ENCODE peak calls at places on chromosomes 12 and 14, in seven cellular contexts. One of them, this sample, is unnamed.

GRCh38 chr14:41096131-41096530 is 510.5 kb upstream of the LRFN5 start:
- DNase-seq in aorta: no peak
- DNase-seq in astrocyte of the cerebellum: no peak
- DNase-seq in body of pancreas: no peak
- DNase-seq in KBM-7: no peak
- DNase-seq in CD8-positive, alpha-beta memory T cell: no peak
- DNase-seq in GM13977: no peak
- DNase-seq in this sample: no peak

GRCh38 chr14:105776924-105777323 is 250.5 kb downstream of the TMEM121 start:
- DNase-seq in astrocyte of the cerebellum: no peak
- DNase-seq in CD8-positive, alpha-beta memory T cell: no peak
- DNase-seq in KBM-7: no peak
- DNase-seq in body of pancreas: no peak
- DNase-seq in GM13977: no peak
- DNase-seq in aorta: no peak
- DNase-seq in this sample: no peak

GRCh38 chr14:99309220-99309766 is 37.3 kb upstream of the BCL11B start:
- DNase-seq in CD8-positive, alpha-beta memory T cell: no peak
- DNase-seq in GM13977: no peak
- DNase-seq in aorta: no peak
- DNase-seq in body of pancreas: no peak
- DNase-seq in KBM-7: no peak
- DNase-seq in astrocyte of the cerebellum: no peak
- DNase-seq in this sample: no peak

GRCh38 chr14:39218171-39218769 is 15.4 kb upstream of the MIA2 start:
- DNase-seq in astrocyte of the cerebellum: peak; percentile 39
- DNase-seq in GM13977: no peak
- DNase-seq in KBM-7: no peak
- DNase-seq in aorta: no peak
- DNase-seq in CD8-positive, alpha-beta memory T cell: no peak
- DNase-seq in body of pancreas: no peak
- DNase-seq in this sample: peak; percentile 47

GRCh38 chr14:61671086-61671485 is 24.2 kb upstream of the HIF1A start:
- DNase-seq in astrocyte of the cerebellum: no peak
- DNase-seq in KBM-7: peak; percentile 42
- DNase-seq in CD8-positive, alpha-beta memory T cell: peak; percentile 79
- DNase-seq in body of pancreas: no peak
- DNase-seq in aorta: no peak
- DNase-seq in GM13977: peak; percentile 42
- DNase-seq in this sample: no peak

GRCh38 chr12:110282343-110282860 is 1.4 kb downstream of the ATP2A2 start:
- DNase-seq in astrocyte of the cerebellum: no peak
- DNase-seq in KBM-7: no peak
- DNase-seq in body of pancreas: no peak
- DNase-seq in aorta: no peak
- DNase-seq in GM13977: no peak
- DNase-seq in CD8-positive, alpha-beta memory T cell: peak; percentile 14
- DNase-seq in this sample: no peak

GRCh38 chr12:110689002-110689600 is at the start of gene HVCN1:
- DNase-seq in GM13977: peak; percentile 85
- DNase-seq in KBM-7: no peak
- DNase-seq in aorta: peak; percentile 85
- DNase-seq in CD8-positive, alpha-beta memory T cell: peak; percentile 37
- DNase-seq in body of pancreas: peak; percentile 32
- DNase-seq in astrocyte of the cerebellum: no peak
- DNase-seq in this sample: no peak

GRCh38 chr12:102876883-102877282 is 40.2 kb downstream of the PAH start:
- DNase-seq in KBM-7: no peak
- DNase-seq in CD8-positive, alpha-beta memory T cell: no peak
- DNase-seq in aorta: no peak
- DNase-seq in astrocyte of the cerebellum: no peak
- DNase-seq in GM13977: no peak
- DNase-seq in body of pancreas: no peak
- DNase-seq in this sample: no peak

GRCh38 chr12:18752280-18752920 is 14.5 kb downstream of the CAPZA3 start:
- DNase-seq in GM13977: no peak
- DNase-seq in CD8-positive, alpha-beta memory T cell: no peak
- DNase-seq in body of pancreas: peak; percentile 37
- DNase-seq in astrocyte of the cerebellum: peak; percentile 31
- DNase-seq in aorta: no peak
- DNase-seq in KBM-7: peak; percentile 48
- DNase-seq in this sample: peak; percentile 88

GRCh38 chr12:49580572-49581535 is 12.9 kb upstream of the MCRS1 start:
- DNase-seq in astrocyte of the cerebellum: peak; percentile 60
- DNase-seq in body of pancreas: peak; percentile 89
- DNase-seq in KBM-7: peak; percentile 70
- DNase-seq in aorta: peak; percentile 75
- DNase-seq in CD8-positive, alpha-beta memory T cell: peak; percentile 44
- DNase-seq in GM13977: peak; percentile 67
- DNase-seq in this sample: peak; percentile 85

GRCh38 chr12:1063852-1064251 is 72.8 kb downstream of the ERC1 start:
- DNase-seq in body of pancreas: no peak
- DNase-seq in KBM-7: no peak
- DNase-seq in GM13977: no peak
- DNase-seq in astrocyte of the cerebellum: no peak
- DNase-seq in CD8-positive, alpha-beta memory T cell: no peak
- DNase-seq in aorta: no peak
- DNase-seq in this sample: no peak

GRCh38 chr14:72574687-72575086 is 319.2 kb downstream of the DPF3 start:
- DNase-seq in astrocyte of the cerebellum: no peak
- DNase-seq in aorta: no peak
- DNase-seq in KBM-7: no peak
- DNase-seq in GM13977: no peak
- DNase-seq in body of pancreas: no peak
- DNase-seq in CD8-positive, alpha-beta memory T cell: no peak
- DNase-seq in this sample: no peak

GRCh38 chr12:15837141-15837781 is 44.9 kb upstream of the STRAP start:
- DNase-seq in body of pancreas: no peak
- DNase-seq in astrocyte of the cerebellum: peak; percentile 88
- DNase-seq in CD8-positive, alpha-beta memory T cell: no peak
- DNase-seq in aorta: no peak
- DNase-seq in KBM-7: no peak
- DNase-seq in GM13977: no peak
- DNase-seq in this sample: no peak

GRCh38 chr12:12718382-12718761 is 1.2 kb downstream of the CDKN1B start:
- DNase-seq in KBM-7: no peak
- DNase-seq in astrocyte of the cerebellum: no peak
- DNase-seq in GM13977: no peak
- DNase-seq in aorta: no peak
- DNase-seq in body of pancreas: no peak
- DNase-seq in CD8-positive, alpha-beta memory T cell: no peak
- DNase-seq in this sample: peak; percentile 15

GRCh38 chr12:24615967-24616411 is 332.9 kb downstream of the BCAT1 start:
- DNase-seq in KBM-7: no peak
- DNase-seq in astrocyte of the cerebellum: peak; percentile 38
- DNase-seq in body of pancreas: no peak
- DNase-seq in CD8-positive, alpha-beta memory T cell: no peak
- DNase-seq in aorta: no peak
- DNase-seq in GM13977: no peak
- DNase-seq in this sample: peak; percentile 91

GRCh38 chr14:91315844-91316267 is 71.4 kb upstream of the GPR68 start:
- DNase-seq in astrocyte of the cerebellum: no peak
- DNase-seq in body of pancreas: peak; percentile 23
- DNase-seq in CD8-positive, alpha-beta memory T cell: peak; percentile 92
- DNase-seq in GM13977: peak; percentile 91
- DNase-seq in aorta: no peak
- DNase-seq in KBM-7: peak; percentile 91
- DNase-seq in this sample: no peak

GRCh38 chr14:104893435-104894207 is 28.6 kb downstream of the CEP170B start:
- DNase-seq in body of pancreas: no peak
- DNase-seq in GM13977: no peak
- DNase-seq in CD8-positive, alpha-beta memory T cell: no peak
- DNase-seq in KBM-7: no peak
- DNase-seq in aorta: peak; percentile 44
- DNase-seq in astrocyte of the cerebellum: no peak
- DNase-seq in this sample: no peak

GRCh38 chr12:121438905-121439304 is 39.0 kb downstream of the RNF34 start:
- DNase-seq in GM13977: no peak
- DNase-seq in aorta: no peak
- DNase-seq in KBM-7: no peak
- DNase-seq in body of pancreas: no peak
- DNase-seq in astrocyte of the cerebellum: no peak
- DNase-seq in CD8-positive, alpha-beta memory T cell: no peak
- DNase-seq in this sample: no peak

GRCh38 chr12:96140110-96140509 is 54.1 kb upstream of the ELK3 start:
- DNase-seq in KBM-7: no peak
- DNase-seq in astrocyte of the cerebellum: peak; percentile 53
- DNase-seq in body of pancreas: no peak
- DNase-seq in GM13977: no peak
- DNase-seq in aorta: no peak
- DNase-seq in CD8-positive, alpha-beta memory T cell: no peak
- DNase-seq in this sample: peak; percentile 38

GRCh38 chr14:36935976-36936678 is 236.3 kb downstream of the SLC25A21 start:
- DNase-seq in GM13977: no peak
- DNase-seq in astrocyte of the cerebellum: no peak
- DNase-seq in aorta: no peak
- DNase-seq in body of pancreas: no peak
- DNase-seq in KBM-7: no peak
- DNase-seq in CD8-positive, alpha-beta memory T cell: no peak
- DNase-seq in this sample: peak; percentile 5

GRCh38 chr14:105445901-105446845 is 26.5 kb downstream of the MTA1 start:
- DNase-seq in aorta: no peak
- DNase-seq in body of pancreas: no peak
- DNase-seq in astrocyte of the cerebellum: no peak
- DNase-seq in CD8-positive, alpha-beta memory T cell: no peak
- DNase-seq in GM13977: no peak
- DNase-seq in KBM-7: no peak
- DNase-seq in this sample: no peak

GRCh38 chr14:102088012-102088792 is 1.4 kb upstream of the HSP90AA1 start:
- DNase-seq in GM13977: peak; percentile 57
- DNase-seq in CD8-positive, alpha-beta memory T cell: peak; percentile 53
- DNase-seq in astrocyte of the cerebellum: no peak
- DNase-seq in KBM-7: peak; percentile 89
- DNase-seq in body of pancreas: peak; percentile 54
- DNase-seq in aorta: peak; percentile 83
- DNase-seq in this sample: peak; percentile 54

GRCh38 chr12:124609041-124609984 is 41.9 kb upstream of the NCOR2 start:
- DNase-seq in KBM-7: peak; percentile 90
- DNase-seq in GM13977: peak; percentile 77
- DNase-seq in CD8-positive, alpha-beta memory T cell: peak; percentile 93
- DNase-seq in astrocyte of the cerebellum: no peak
- DNase-seq in aorta: peak; percentile 82
- DNase-seq in body of pancreas: peak; percentile 96
- DNase-seq in this sample: peak; percentile 81

GRCh38 chr14:95055318-95055717 is 102.0 kb downstream of the DICER1 start:
- DNase-seq in body of pancreas: no peak
- DNase-seq in astrocyte of the cerebellum: no peak
- DNase-seq in KBM-7: no peak
- DNase-seq in CD8-positive, alpha-beta memory T cell: no peak
- DNase-seq in GM13977: no peak
- DNase-seq in aorta: no peak
- DNase-seq in this sample: no peak

GRCh38 chr14:90288646-90289355 is 32.4 kb downstream of the PSMC1 start:
- DNase-seq in body of pancreas: no peak
- DNase-seq in astrocyte of the cerebellum: no peak
- DNase-seq in aorta: no peak
- DNase-seq in KBM-7: no peak
- DNase-seq in GM13977: no peak
- DNase-seq in CD8-positive, alpha-beta memory T cell: no peak
- DNase-seq in this sample: peak; percentile 49

GRCh38 chr14:74290415-74290814 is 12.3 kb downstream of the ABCD4 start:
- DNase-seq in body of pancreas: no peak
- DNase-seq in aorta: no peak
- DNase-seq in astrocyte of the cerebellum: no peak
- DNase-seq in CD8-positive, alpha-beta memory T cell: no peak
- DNase-seq in KBM-7: peak; percentile 66
- DNase-seq in GM13977: peak; percentile 31
- DNase-seq in this sample: peak; percentile 53

GRCh38 chr12:122571821-122572220 is 44.8 kb downstream of the KNTC1 start:
- DNase-seq in aorta: no peak
- DNase-seq in CD8-positive, alpha-beta memory T cell: no peak
- DNase-seq in astrocyte of the cerebellum: no peak
- DNase-seq in GM13977: no peak
- DNase-seq in body of pancreas: no peak
- DNase-seq in KBM-7: no peak
- DNase-seq in this sample: no peak

GRCh38 chr12:127785535-127785934 is 481.4 kb upstream of the TMEM132C start:
- DNase-seq in astrocyte of the cerebellum: peak; percentile 20
- DNase-seq in body of pancreas: no peak
- DNase-seq in KBM-7: no peak
- DNase-seq in aorta: no peak
- DNase-seq in CD8-positive, alpha-beta memory T cell: no peak
- DNase-seq in GM13977: no peak
- DNase-seq in this sample: peak; percentile 2

GRCh38 chr12:53968214-53969127 is 4.5 kb upstream of the HOXC11 start:
- DNase-seq in astrocyte of the cerebellum: no peak
- DNase-seq in KBM-7: no peak
- DNase-seq in GM13977: no peak
- DNase-seq in body of pancreas: no peak
- DNase-seq in CD8-positive, alpha-beta memory T cell: no peak
- DNase-seq in aorta: no peak
- DNase-seq in this sample: no peak

GRCh38 chr12:3250034-3250433 is 172.9 kb downstream of the TSPAN9 start:
- DNase-seq in GM13977: no peak
- DNase-seq in astrocyte of the cerebellum: no peak
- DNase-seq in body of pancreas: no peak
- DNase-seq in CD8-positive, alpha-beta memory T cell: no peak
- DNase-seq in aorta: no peak
- DNase-seq in KBM-7: no peak
- DNase-seq in this sample: no peak

GRCh38 chr14:94278732-94279131 is 14.3 kb downstream of the SERPINA10 start:
- DNase-seq in body of pancreas: no peak
- DNase-seq in aorta: no peak
- DNase-seq in KBM-7: no peak
- DNase-seq in astrocyte of the cerebellum: no peak
- DNase-seq in CD8-positive, alpha-beta memory T cell: no peak
- DNase-seq in GM13977: no peak
- DNase-seq in this sample: no peak

GRCh38 chr12:52253391-52254179 is 20.5 kb downstream of the KRT7 start:
- DNase-seq in astrocyte of the cerebellum: no peak
- DNase-seq in KBM-7: no peak
- DNase-seq in aorta: no peak
- DNase-seq in body of pancreas: no peak
- DNase-seq in GM13977: no peak
- DNase-seq in CD8-positive, alpha-beta memory T cell: no peak
- DNase-seq in this sample: no peak

GRCh38 chr14:76237349-76237990 is 85.7 kb downstream of the GPATCH2L start:
- DNase-seq in body of pancreas: no peak
- DNase-seq in KBM-7: no peak
- DNase-seq in aorta: no peak
- DNase-seq in astrocyte of the cerebellum: no peak
- DNase-seq in CD8-positive, alpha-beta memory T cell: no peak
- DNase-seq in GM13977: no peak
- DNase-seq in this sample: no peak

GRCh38 chr14:29637406-29637805 is 290.2 kb downstream of the PRKD1 start:
- DNase-seq in CD8-positive, alpha-beta memory T cell: no peak
- DNase-seq in aorta: peak; percentile 59
- DNase-seq in body of pancreas: peak; percentile 87
- DNase-seq in astrocyte of the cerebellum: peak; percentile 91
- DNase-seq in GM13977: no peak
- DNase-seq in KBM-7: no peak
- DNase-seq in this sample: peak; percentile 90